ENCODE peak calls at places on chromosomes 3 and 15, in five cellular contexts. N is lung microvascular endothelial cell; L is glomerular endothelial cell; S is breast epithelium; A is stimulated activated CD4-positive, alpha-beta T cell treated with anti-CD3 and anti-CD28 coated beads, Interleukin-15, amount 100 ng/mL, for 1 hour. U is an unnamed sample.

GRCh38 chr15:92974183-92974915 is 74.2 kb downstream of the CHD2 start:
- DNase-seq in N (no peak), A (no peak), S (no peak), L (no peak), U (no peak)

GRCh38 chr3:13023251-13024055 is 49.8 kb downstream of the IQSEC1 start:
- DNase-seq in A (no peak), S (no peak), N (no peak), L (no peak), U (no peak)

GRCh38 chr3:117622130-117622841 is 912.7 kb downstream of the TUSC7 start:
- DNase-seq in A (no peak), L (peak; percentile 89), N (peak; percentile 93), S (no peak), U (no peak)

GRCh38 chr3:119156868-119157267 is 10.9 kb downstream of the TEX55 start:
- DNase-seq in N (no peak), S (no peak), L (no peak), A (no peak), U (no peak)

GRCh38 chr15:48555244-48555804 is 90.2 kb downstream of the FBN1 start:
- DNase-seq in A (no peak), N (peak; percentile 91), S (no peak), L (no peak), U (no peak)

GRCh38 chr15:45714501-45715488 is 80.0 kb downstream of the SQOR start:
- DNase-seq in L (peak; percentile 27), A (no peak), N (peak; percentile 68), S (no peak), U (no peak)

GRCh38 chr3:142180761-142181362 is 31.5 kb upstream of the TFDP2 start:
- DNase-seq in S (no peak), L (no peak), A (no peak), N (peak; percentile 53), U (peak; percentile 12)

GRCh38 chr3:150124142-150124541 is 153.4 kb upstream of the PFN2 start:
- DNase-seq in N (no peak), S (no peak), A (no peak), L (no peak), U (no peak)

GRCh38 chr3:131729561-131729960 is 226.8 kb upstream of the MRPL3 start:
- DNase-seq in S (no peak), A (no peak), L (no peak), N (no peak), U (no peak)